ENCODE peak calls at places on chromosomes 5 and 9, in eight cellular contexts. One of them, this sample, is unnamed.

GRCh38 chr5:623531-623930 is 11.4 kb downstream of the CEP72 start:
- DNase-seq in cardiac fibroblast: no peak
- DNase-seq in DND-41: no peak
- DNase-seq in WERI-Rb-1: no peak
- DNase-seq in CD8-positive, alpha-beta memory T cell: no peak
- DNase-seq in ovary: no peak
- DNase-seq in naive thymus-derived CD4-positive, alpha-beta T cell: no peak
- DNase-seq in AG04450: no peak
- DNase-seq in this sample: no peak

GRCh38 chr9:90555351-90556057 is 87.1 kb downstream of the DIRAS2 start:
- DNase-seq in AG04450: no peak
- DNase-seq in WERI-Rb-1: no peak
- DNase-seq in naive thymus-derived CD4-positive, alpha-beta T cell: no peak
- DNase-seq in cardiac fibroblast: no peak
- DNase-seq in CD8-positive, alpha-beta memory T cell: no peak
- DNase-seq in ovary: no peak
- DNase-seq in DND-41: no peak
- DNase-seq in this sample: no peak

GRCh38 chr5:56900858-56901578 is 8.4 kb upstream of the SETD9 start:
- DNase-seq in CD8-positive, alpha-beta memory T cell: peak; percentile 47
- DNase-seq in ovary: no peak
- DNase-seq in DND-41: peak; percentile 44
- DNase-seq in AG04450: no peak
- DNase-seq in cardiac fibroblast: peak; percentile 64
- DNase-seq in WERI-Rb-1: peak; percentile 17
- DNase-seq in naive thymus-derived CD4-positive, alpha-beta T cell: peak; percentile 20
- DNase-seq in this sample: peak; percentile 34

GRCh38 chr5:109788596-109788995 is 98.9 kb downstream of the MAN2A1 start:
- DNase-seq in AG04450: no peak
- DNase-seq in cardiac fibroblast: no peak
- DNase-seq in CD8-positive, alpha-beta memory T cell: no peak
- DNase-seq in WERI-Rb-1: no peak
- DNase-seq in DND-41: no peak
- DNase-seq in ovary: no peak
- DNase-seq in naive thymus-derived CD4-positive, alpha-beta T cell: no peak
- DNase-seq in this sample: no peak

GRCh38 chr5:74135033-74135432 is 505.5 kb downstream of the ENC1 start:
- DNase-seq in cardiac fibroblast: no peak
- DNase-seq in CD8-positive, alpha-beta memory T cell: no peak
- DNase-seq in naive thymus-derived CD4-positive, alpha-beta T cell: no peak
- DNase-seq in ovary: no peak
- DNase-seq in AG04450: no peak
- DNase-seq in WERI-Rb-1: no peak
- DNase-seq in DND-41: no peak
- DNase-seq in this sample: no peak

GRCh38 chr9:36128331-36128730 is 8.2 kb upstream of the GLIPR2 start:
- DNase-seq in AG04450: no peak
- DNase-seq in WERI-Rb-1: no peak
- DNase-seq in CD8-positive, alpha-beta memory T cell: no peak
- DNase-seq in naive thymus-derived CD4-positive, alpha-beta T cell: no peak
- DNase-seq in DND-41: no peak
- DNase-seq in ovary: no peak
- DNase-seq in cardiac fibroblast: no peak
- DNase-seq in this sample: no peak

GRCh38 chr5:168261212-168261575 is 30.3 kb upstream of the WWC1 start:
- DNase-seq in AG04450: no peak
- DNase-seq in WERI-Rb-1: no peak
- DNase-seq in DND-41: no peak
- DNase-seq in cardiac fibroblast: no peak
- DNase-seq in naive thymus-derived CD4-positive, alpha-beta T cell: no peak
- DNase-seq in CD8-positive, alpha-beta memory T cell: no peak
- DNase-seq in ovary: no peak
- DNase-seq in this sample: no peak

GRCh38 chr5:181200816-181201215 is 4.2 kb downstream of the TRIM7 start:
- DNase-seq in AG04450: no peak
- DNase-seq in cardiac fibroblast: no peak
- DNase-seq in ovary: no peak
- DNase-seq in CD8-positive, alpha-beta memory T cell: no peak
- DNase-seq in naive thymus-derived CD4-positive, alpha-beta T cell: no peak
- DNase-seq in DND-41: no peak
- DNase-seq in WERI-Rb-1: no peak
- DNase-seq in this sample: no peak

GRCh38 chr5:98769006-98769255 is 4.5 kb upstream of the RGMB start:
- DNase-seq in DND-41: no peak
- DNase-seq in CD8-positive, alpha-beta memory T cell: peak; percentile 51
- DNase-seq in cardiac fibroblast: no peak
- DNase-seq in naive thymus-derived CD4-positive, alpha-beta T cell: peak; percentile 51
- DNase-seq in AG04450: no peak
- DNase-seq in WERI-Rb-1: peak; percentile 55
- DNase-seq in ovary: peak; percentile 70
- DNase-seq in this sample: no peak

GRCh38 chr5:98768160-98769005 is 5.1 kb upstream of the RGMB start:
- DNase-seq in ovary: peak; percentile 47
- DNase-seq in WERI-Rb-1: peak; percentile 68
- DNase-seq in naive thymus-derived CD4-positive, alpha-beta T cell: peak; percentile 23
- DNase-seq in cardiac fibroblast: peak; percentile 77
- DNase-seq in CD8-positive, alpha-beta memory T cell: peak; percentile 35
- DNase-seq in AG04450: no peak
- DNase-seq in DND-41: peak; percentile 42
- DNase-seq in this sample: peak; percentile 51

GRCh38 chr5:98770911-98771322 is 2.5 kb upstream of the RGMB start:
- DNase-seq in cardiac fibroblast: peak; percentile 62
- DNase-seq in AG04450: no peak
- DNase-seq in CD8-positive, alpha-beta memory T cell: peak; percentile 47
- DNase-seq in naive thymus-derived CD4-positive, alpha-beta T cell: no peak
- DNase-seq in ovary: no peak
- DNase-seq in WERI-Rb-1: no peak
- DNase-seq in DND-41: no peak
- DNase-seq in this sample: peak; percentile 42

GRCh38 chr5:98770158-98770910 is 3.1 kb upstream of the RGMB start:
- DNase-seq in WERI-Rb-1: peak; percentile 29
- DNase-seq in CD8-positive, alpha-beta memory T cell: no peak
- DNase-seq in ovary: peak; percentile 74
- DNase-seq in naive thymus-derived CD4-positive, alpha-beta T cell: peak; percentile 45
- DNase-seq in DND-41: no peak
- DNase-seq in AG04450: no peak
- DNase-seq in cardiac fibroblast: peak; percentile 79
- DNase-seq in this sample: peak; percentile 47

DNA sequence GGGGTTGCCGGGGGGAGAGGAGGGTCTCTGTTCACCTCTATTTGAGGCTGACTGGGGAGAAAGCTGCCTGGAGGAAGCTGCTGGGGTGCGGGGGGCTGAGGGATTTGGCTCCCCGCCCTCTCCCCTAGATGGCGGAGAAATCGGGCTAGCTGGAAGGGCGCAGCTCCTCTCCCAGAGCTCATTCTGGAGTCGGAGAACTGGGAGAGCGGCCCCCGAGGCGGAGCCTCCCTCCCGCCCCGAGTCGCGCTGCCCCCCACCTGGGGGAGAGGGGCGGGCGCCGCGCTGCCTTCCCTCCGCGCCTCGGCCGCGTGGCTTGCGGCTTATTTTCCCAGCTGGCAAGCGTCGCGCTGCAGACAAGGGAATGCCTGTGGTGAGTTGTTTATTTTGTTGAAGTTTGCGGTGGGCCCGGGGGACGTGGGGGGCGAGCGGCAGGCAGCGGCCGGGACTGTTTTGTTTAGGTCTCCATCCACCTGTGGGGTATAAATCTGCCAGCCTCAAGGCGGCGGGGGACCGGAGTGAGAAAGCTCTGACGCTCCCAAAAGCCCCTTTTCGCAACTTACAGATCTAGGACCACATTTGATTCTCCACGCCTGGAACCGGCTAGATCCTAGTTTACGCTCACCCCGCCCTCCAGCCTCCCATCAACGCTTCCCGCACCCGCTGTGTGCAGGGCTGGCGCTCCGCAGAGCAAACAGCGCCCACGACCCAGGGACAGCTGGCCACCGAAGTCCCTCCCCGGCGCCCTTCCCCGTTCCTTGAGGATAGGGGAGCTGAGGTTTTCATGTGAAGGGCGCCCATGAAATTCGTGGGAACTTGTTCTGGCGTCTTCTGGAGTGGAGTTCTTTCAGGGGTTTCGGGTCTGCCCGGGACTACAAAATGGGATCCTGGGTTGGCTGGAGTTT is 4.0 kb upstream of the RGMB start:
- DNase-seq in CD8-positive, alpha-beta memory T cell: peak; percentile 25
- DNase-seq in AG04450: peak; percentile 81
- DNase-seq in ovary: peak; percentile 50
- DNase-seq in DND-41: peak; percentile 33
- DNase-seq in naive thymus-derived CD4-positive, alpha-beta T cell: peak; percentile 40
- DNase-seq in cardiac fibroblast: peak; percentile 70
- DNase-seq in WERI-Rb-1: peak; percentile 48
- DNase-seq in this sample: peak; percentile 47
- H3K4me3 ChIP-seq in CD8-positive, alpha-beta memory T cell: peak overlapping the region; percentile 73
- H3K4me3 ChIP-seq in AG04450: peak overlapping the region; percentile 92
- H3K4me3 ChIP-seq in ovary: peak overlapping the region; percentile 44
- H3K4me3 ChIP-seq in DND-41: no peak overlapping the region
- H3K4me3 ChIP-seq in naive thymus-derived CD4-positive, alpha-beta T cell: peak overlapping the region; percentile 65
- H3K4me3 ChIP-seq in cardiac fibroblast: peak overlapping the region; percentile 72
- H3K4me3 ChIP-seq in WERI-Rb-1: peak overlapping the region; percentile 69
- H3K4me3 ChIP-seq in this sample: peak overlapping the region; percentile 73

DNA sequence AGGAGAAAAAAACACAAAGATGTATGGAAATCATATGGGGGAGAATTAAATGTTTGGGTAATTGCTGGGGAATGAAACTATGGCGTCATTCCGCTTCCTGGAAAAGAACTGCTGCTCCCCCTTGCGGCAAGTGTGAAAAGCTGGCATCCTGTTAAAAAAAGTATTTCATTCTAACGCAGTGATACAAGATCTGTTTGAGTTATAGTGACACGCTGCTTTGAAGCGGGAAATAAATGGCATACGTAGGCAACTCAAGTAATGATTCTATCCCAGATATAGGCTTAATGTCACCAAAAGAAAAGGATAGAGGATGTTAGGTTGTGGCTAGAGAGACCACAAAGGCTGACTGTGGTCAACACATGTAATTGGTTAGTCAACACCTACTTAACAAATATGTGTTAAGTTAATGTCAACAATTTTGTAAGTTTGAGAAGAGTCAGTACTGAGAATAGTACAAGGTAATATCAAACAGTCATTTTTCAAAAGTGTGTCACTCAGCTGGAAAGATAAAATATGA is 70.2 kb upstream of the ALDH1A1 start:
- DNase-seq in WERI-Rb-1: peak; percentile 33
- DNase-seq in DND-41: peak; percentile 24
- DNase-seq in CD8-positive, alpha-beta memory T cell: peak; percentile 18
- DNase-seq in naive thymus-derived CD4-positive, alpha-beta T cell: no peak
- DNase-seq in AG04450: peak; percentile 27
- DNase-seq in ovary: peak; percentile 54
- DNase-seq in cardiac fibroblast: peak; percentile 82
- DNase-seq in this sample: peak; percentile 57
- H3K4me3 ChIP-seq in WERI-Rb-1: no peak overlapping the region
- H3K4me3 ChIP-seq in DND-41: no peak overlapping the region
- H3K4me3 ChIP-seq in CD8-positive, alpha-beta memory T cell: no peak overlapping the region
- H3K4me3 ChIP-seq in naive thymus-derived CD4-positive, alpha-beta T cell: no peak overlapping the region
- H3K4me3 ChIP-seq in AG04450: no peak overlapping the region
- H3K4me3 ChIP-seq in ovary: no peak overlapping the region
- H3K4me3 ChIP-seq in cardiac fibroblast: no peak overlapping the region
- H3K4me3 ChIP-seq in this sample: no peak overlapping the region

GRCh38 chr5:157732784-157733262 is 1.6 kb downstream of the THG1L start:
- DNase-seq in CD8-positive, alpha-beta memory T cell: no peak
- DNase-seq in naive thymus-derived CD4-positive, alpha-beta T cell: no peak
- DNase-seq in ovary: no peak
- DNase-seq in DND-41: no peak
- DNase-seq in cardiac fibroblast: no peak
- DNase-seq in WERI-Rb-1: no peak
- DNase-seq in AG04450: no peak
- DNase-seq in this sample: no peak

GRCh38 chr5:157729858-157730257 is 1.4 kb upstream of the THG1L start:
- DNase-seq in DND-41: no peak
- DNase-seq in CD8-positive, alpha-beta memory T cell: no peak
- DNase-seq in cardiac fibroblast: no peak
- DNase-seq in ovary: no peak
- DNase-seq in naive thymus-derived CD4-positive, alpha-beta T cell: no peak
- DNase-seq in WERI-Rb-1: no peak
- DNase-seq in AG04450: no peak
- DNase-seq in this sample: no peak

GRCh38 chr5:157732130-157732783 is 1.0 kb downstream of the THG1L start:
- DNase-seq in cardiac fibroblast: no peak
- DNase-seq in DND-41: no peak
- DNase-seq in ovary: no peak
- DNase-seq in WERI-Rb-1: no peak
- DNase-seq in naive thymus-derived CD4-positive, alpha-beta T cell: no peak
- DNase-seq in AG04450: no peak
- DNase-seq in CD8-positive, alpha-beta memory T cell: no peak
- DNase-seq in this sample: no peak

GRCh38 chr5:157731272-157732129 is at the start of gene THG1L:
- DNase-seq in ovary: peak; percentile 98
- DNase-seq in DND-41: peak; percentile 98
- DNase-seq in CD8-positive, alpha-beta memory T cell: peak; percentile 97
- DNase-seq in WERI-Rb-1: peak; percentile 99
- DNase-seq in AG04450: peak; percentile 95
- DNase-seq in naive thymus-derived CD4-positive, alpha-beta T cell: peak; percentile 96
- DNase-seq in cardiac fibroblast: peak; percentile 99
- DNase-seq in this sample: peak; percentile 94

GRCh38 chr5:157730900-157731271 is 334 bp upstream of the THG1L start:
- DNase-seq in naive thymus-derived CD4-positive, alpha-beta T cell: no peak
- DNase-seq in AG04450: no peak
- DNase-seq in DND-41: no peak
- DNase-seq in WERI-Rb-1: no peak
- DNase-seq in ovary: no peak
- DNase-seq in cardiac fibroblast: no peak
- DNase-seq in CD8-positive, alpha-beta memory T cell: no peak
- DNase-seq in this sample: no peak
- H3K4me3 ChIP-seq in naive thymus-derived CD4-positive, alpha-beta T cell: peak overlapping the region; percentile 73
- H3K4me3 ChIP-seq in AG04450: peak overlapping the region; percentile 77
- H3K4me3 ChIP-seq in DND-41: peak overlapping the region; percentile 40
- H3K4me3 ChIP-seq in WERI-Rb-1: peak overlapping the region; percentile 65
- H3K4me3 ChIP-seq in ovary: peak overlapping the region; percentile 77
- H3K4me3 ChIP-seq in cardiac fibroblast: peak overlapping the region; percentile 82
- H3K4me3 ChIP-seq in CD8-positive, alpha-beta memory T cell: peak overlapping the region; percentile 100
- H3K4me3 ChIP-seq in this sample: peak overlapping the region; percentile 86

GRCh38 chr5:142106061-142106460 is 2.5 kb upstream of the NDFIP1 start:
- DNase-seq in AG04450: no peak
- DNase-seq in DND-41: no peak
- DNase-seq in cardiac fibroblast: peak; percentile 54
- DNase-seq in ovary: no peak
- DNase-seq in CD8-positive, alpha-beta memory T cell: no peak
- DNase-seq in WERI-Rb-1: no peak
- DNase-seq in naive thymus-derived CD4-positive, alpha-beta T cell: no peak
- DNase-seq in this sample: no peak

GRCh38 chr5:142109356-142110045 is 922 bp downstream of the NDFIP1 start:
- DNase-seq in ovary: peak; percentile 21
- DNase-seq in cardiac fibroblast: peak; percentile 39
- DNase-seq in CD8-positive, alpha-beta memory T cell: peak; percentile 77
- DNase-seq in AG04450: no peak
- DNase-seq in WERI-Rb-1: no peak
- DNase-seq in DND-41: peak; percentile 57
- DNase-seq in naive thymus-derived CD4-positive, alpha-beta T cell: peak; percentile 85
- DNase-seq in this sample: peak; percentile 57

GRCh38 chr5:142108432-142109355 is at the start of gene NDFIP1:
- DNase-seq in ovary: peak; percentile 84
- DNase-seq in cardiac fibroblast: peak; percentile 76
- DNase-seq in CD8-positive, alpha-beta memory T cell: peak; percentile 91
- DNase-seq in naive thymus-derived CD4-positive, alpha-beta T cell: peak; percentile 80
- DNase-seq in DND-41: peak; percentile 80
- DNase-seq in WERI-Rb-1: peak; percentile 83
- DNase-seq in AG04450: no peak
- DNase-seq in this sample: peak; percentile 45

GRCh38 chr5:142110046-142110531 is 1.5 kb downstream of the NDFIP1 start:
- DNase-seq in ovary: peak; percentile 26
- DNase-seq in CD8-positive, alpha-beta memory T cell: peak; percentile 62
- DNase-seq in naive thymus-derived CD4-positive, alpha-beta T cell: peak; percentile 27
- DNase-seq in AG04450: no peak
- DNase-seq in DND-41: peak; percentile 36
- DNase-seq in cardiac fibroblast: peak; percentile 60
- DNase-seq in WERI-Rb-1: no peak
- DNase-seq in this sample: peak; percentile 56

DNA sequence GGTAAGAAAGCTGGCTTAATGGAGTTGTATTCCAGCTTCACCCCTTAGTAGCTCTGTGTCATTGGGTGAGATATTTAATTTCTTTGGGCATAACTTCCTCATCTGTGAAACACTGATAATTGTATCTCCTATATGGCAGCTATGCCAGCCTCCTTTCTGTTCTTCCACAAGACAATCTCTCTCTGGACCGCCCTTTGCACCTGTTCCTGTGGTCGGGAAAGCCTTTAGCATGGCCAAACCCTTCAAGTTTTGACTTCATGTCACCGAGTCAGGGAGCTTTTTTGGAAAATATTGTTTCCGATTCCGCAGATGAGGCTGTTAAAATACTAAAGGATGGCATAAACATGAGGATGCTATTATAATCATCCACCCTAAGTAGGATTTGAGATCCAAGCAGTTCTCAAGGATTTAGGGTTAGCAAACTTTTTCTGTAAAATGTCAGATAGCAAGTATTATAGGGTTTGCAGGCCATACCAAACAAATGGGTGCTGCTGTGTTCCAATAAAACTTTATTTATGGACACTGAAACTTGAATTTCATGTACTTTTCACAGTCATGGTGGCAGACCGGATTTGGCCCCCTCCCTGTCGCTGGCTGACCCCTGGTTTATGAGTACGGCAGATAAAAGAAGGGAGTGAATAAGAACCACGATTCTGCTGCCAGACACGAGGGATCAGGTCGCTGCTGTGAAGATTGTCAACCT is 699 bp upstream of the NDFIP1 start:
- DNase-seq in cardiac fibroblast: no peak
- DNase-seq in WERI-Rb-1: no peak
- DNase-seq in AG04450: no peak
- DNase-seq in ovary: no peak
- DNase-seq in DND-41: no peak
- DNase-seq in CD8-positive, alpha-beta memory T cell: no peak
- DNase-seq in naive thymus-derived CD4-positive, alpha-beta T cell: no peak
- DNase-seq in this sample: no peak
- H3K4me3 ChIP-seq in cardiac fibroblast: peak overlapping the region; percentile 24
- H3K4me3 ChIP-seq in WERI-Rb-1: peak overlapping the region; percentile 98
- H3K4me3 ChIP-seq in AG04450: peak overlapping the region; percentile 78
- H3K4me3 ChIP-seq in ovary: peak overlapping the region; percentile 99
- H3K4me3 ChIP-seq in DND-41: no peak overlapping the region
- H3K4me3 ChIP-seq in CD8-positive, alpha-beta memory T cell: peak overlapping the region; percentile 38
- H3K4me3 ChIP-seq in naive thymus-derived CD4-positive, alpha-beta T cell: peak overlapping the region; percentile 75
- H3K4me3 ChIP-seq in this sample: peak overlapping the region; percentile 82